ENCODE peak calls at places on chromosomes 12 and 14, in four cellular contexts. One of them, this sample, is unnamed.

GRCh38 chr14:95701846-95702221 is 12.1 kb downstream of the TCL1A start:
- DNase-seq in activated B cell treated with CpG ODN at 0.5 μM for 24 hours: no peak
- DNase-seq in cardiac muscle cell: peak
- DNase-seq in lower lobe of right lung: no peak
- DNase-seq in this sample: no peak

GRCh38 chr12:46499226-46499625 is 126.7 kb upstream of the SLC38A2 start:
- DNase-seq in activated B cell treated with CpG ODN at 0.5 μM for 24 hours: no peak
- DNase-seq in cardiac muscle cell: no peak
- DNase-seq in lower lobe of right lung: no peak
- DNase-seq in this sample: no peak

GRCh38 chr12:118371354-118372282 is 1.1 kb downstream of the TAOK3 start:
- DNase-seq in activated B cell treated with CpG ODN at 0.5 μM for 24 hours: peak
- DNase-seq in cardiac muscle cell: peak
- DNase-seq in lower lobe of right lung: peak
- DNase-seq in this sample: no peak

GRCh38 chr14:22689186-22689585 is 45.0 kb upstream of the OR6J1 start:
- DNase-seq in activated B cell treated with CpG ODN at 0.5 μM for 24 hours: no peak
- DNase-seq in cardiac muscle cell: no peak
- DNase-seq in lower lobe of right lung: no peak
- DNase-seq in this sample: no peak

GRCh38 chr14:96117997-96118790 is 79.0 kb downstream of the C14orf132 start:
- DNase-seq in activated B cell treated with CpG ODN at 0.5 μM for 24 hours: no peak
- DNase-seq in cardiac muscle cell: no peak
- DNase-seq in lower lobe of right lung: no peak
- DNase-seq in this sample: no peak

GRCh38 chr14:89504602-89505320 is 87.7 kb upstream of the FOXN3 start:
- DNase-seq in activated B cell treated with CpG ODN at 0.5 μM for 24 hours: no peak
- DNase-seq in cardiac muscle cell: no peak
- DNase-seq in lower lobe of right lung: peak
- DNase-seq in this sample: no peak

GRCh38 chr12:89263153-89263552 is 89.1 kb downstream of the DUSP6 start:
- DNase-seq in activated B cell treated with CpG ODN at 0.5 μM for 24 hours: no peak
- DNase-seq in cardiac muscle cell: no peak
- DNase-seq in lower lobe of right lung: no peak
- DNase-seq in this sample: no peak

GRCh38 chr12:92149563-92149962 is 3.9 kb upstream of the BTG1 start:
- DNase-seq in activated B cell treated with CpG ODN at 0.5 μM for 24 hours: no peak
- DNase-seq in cardiac muscle cell: no peak
- DNase-seq in lower lobe of right lung: no peak
- DNase-seq in this sample: no peak

GRCh38 chr12:31362759-31363415 is 36.9 kb upstream of the SINHCAF start:
- DNase-seq in activated B cell treated with CpG ODN at 0.5 μM for 24 hours: no peak
- DNase-seq in cardiac muscle cell: peak
- DNase-seq in lower lobe of right lung: peak
- DNase-seq in this sample: no peak

GRCh38 chr12:117686911-117687377 is 281.8 kb downstream of the KSR2 start:
- DNase-seq in activated B cell treated with CpG ODN at 0.5 μM for 24 hours: no peak
- DNase-seq in cardiac muscle cell: no peak
- DNase-seq in lower lobe of right lung: no peak
- DNase-seq in this sample: no peak

GRCh38 chr14:38931969-38932652 is 170.9 kb downstream of the SEC23A start:
- DNase-seq in activated B cell treated with CpG ODN at 0.5 μM for 24 hours: no peak
- DNase-seq in cardiac muscle cell: no peak
- DNase-seq in lower lobe of right lung: no peak
- DNase-seq in this sample: no peak

GRCh38 chr12:123089631-123090353 is 61.1 kb downstream of the PITPNM2 start:
- DNase-seq in activated B cell treated with CpG ODN at 0.5 μM for 24 hours: no peak
- DNase-seq in cardiac muscle cell: no peak
- DNase-seq in lower lobe of right lung: no peak
- DNase-seq in this sample: no peak

GRCh38 chr14:34324363-34324795 is 137.7 kb downstream of the SPTSSA start:
- DNase-seq in activated B cell treated with CpG ODN at 0.5 μM for 24 hours: no peak
- DNase-seq in cardiac muscle cell: peak
- DNase-seq in lower lobe of right lung: no peak
- DNase-seq in this sample: no peak

GRCh38 chr12:30779578-30779977 is 24.8 kb upstream of the CAPRIN2 start:
- DNase-seq in activated B cell treated with CpG ODN at 0.5 μM for 24 hours: no peak
- DNase-seq in cardiac muscle cell: no peak
- DNase-seq in lower lobe of right lung: no peak
- DNase-seq in this sample: no peak

GRCh38 chr14:24196071-24197061 is 1.1 kb upstream of the TM9SF1 start:
- DNase-seq in activated B cell treated with CpG ODN at 0.5 μM for 24 hours: no peak
- DNase-seq in cardiac muscle cell: peak
- DNase-seq in lower lobe of right lung: no peak
- DNase-seq in this sample: no peak

GRCh38 chr12:125890983-125891382 is 825.7 kb downstream of the AACS start:
- DNase-seq in activated B cell treated with CpG ODN at 0.5 μM for 24 hours: no peak
- DNase-seq in cardiac muscle cell: peak
- DNase-seq in lower lobe of right lung: no peak
- DNase-seq in this sample: no peak

GRCh38 chr12:13404111-13404628 is 207.6 kb downstream of the EMP1 start:
- DNase-seq in activated B cell treated with CpG ODN at 0.5 μM for 24 hours: no peak
- DNase-seq in cardiac muscle cell: no peak
- DNase-seq in lower lobe of right lung: no peak
- DNase-seq in this sample: no peak

DNA sequence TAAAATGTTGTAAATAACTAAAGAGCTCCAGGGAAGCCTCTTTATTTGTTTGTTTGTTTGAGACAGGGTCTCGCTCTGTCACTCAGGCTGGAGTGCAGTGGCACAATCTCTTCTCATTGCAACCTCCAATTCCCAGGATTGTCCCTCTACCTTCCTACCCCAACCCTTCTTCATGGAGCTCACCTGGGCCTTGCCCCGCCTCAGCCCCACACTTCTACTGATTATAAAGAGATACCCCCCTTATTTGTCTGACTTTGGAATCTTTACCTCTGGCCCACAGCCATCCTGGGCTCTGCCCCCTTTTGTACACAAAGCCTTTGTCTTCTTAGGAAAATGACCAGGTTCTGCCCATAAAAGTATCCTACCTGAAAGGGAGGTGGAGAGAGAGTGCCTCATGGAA is 9.1 kb upstream of the BLTP3B start:
- DNase-seq in activated B cell treated with CpG ODN at 0.5 μM for 24 hours: no peak
- DNase-seq in cardiac muscle cell: no peak
- DNase-seq in lower lobe of right lung: no peak
- DNase-seq in this sample: no peak
- TF ChIP-seq CTCF in activated B cell treated with CpG ODN at 0.5 μM for 24 hours: no peak
- TF ChIP-seq CTCF in cardiac muscle cell: no peak
- TF ChIP-seq CTCF in lower lobe of right lung: no peak
- TF ChIP-seq CTCF in this sample: no peak

GRCh38 chr12:119667577-119668314 is at the start of gene PRKAB1:
- DNase-seq in activated B cell treated with CpG ODN at 0.5 μM for 24 hours: peak
- DNase-seq in cardiac muscle cell: peak
- DNase-seq in lower lobe of right lung: peak
- DNase-seq in this sample: peak

GRCh38 chr12:119668315-119668651 is 350 bp downstream of the PRKAB1 start:
- DNase-seq in activated B cell treated with CpG ODN at 0.5 μM for 24 hours: no peak
- DNase-seq in cardiac muscle cell: no peak
- DNase-seq in lower lobe of right lung: no peak
- DNase-seq in this sample: no peak

GRCh38 chr12:119672194-119672593 is 4.3 kb downstream of the PRKAB1 start:
- DNase-seq in activated B cell treated with CpG ODN at 0.5 μM for 24 hours: no peak
- DNase-seq in cardiac muscle cell: no peak
- DNase-seq in lower lobe of right lung: no peak
- DNase-seq in this sample: no peak

GRCh38 chr12:119671070-119671469 is 3.1 kb downstream of the PRKAB1 start:
- DNase-seq in activated B cell treated with CpG ODN at 0.5 μM for 24 hours: no peak
- DNase-seq in cardiac muscle cell: no peak
- DNase-seq in lower lobe of right lung: no peak
- DNase-seq in this sample: no peak

DNA sequence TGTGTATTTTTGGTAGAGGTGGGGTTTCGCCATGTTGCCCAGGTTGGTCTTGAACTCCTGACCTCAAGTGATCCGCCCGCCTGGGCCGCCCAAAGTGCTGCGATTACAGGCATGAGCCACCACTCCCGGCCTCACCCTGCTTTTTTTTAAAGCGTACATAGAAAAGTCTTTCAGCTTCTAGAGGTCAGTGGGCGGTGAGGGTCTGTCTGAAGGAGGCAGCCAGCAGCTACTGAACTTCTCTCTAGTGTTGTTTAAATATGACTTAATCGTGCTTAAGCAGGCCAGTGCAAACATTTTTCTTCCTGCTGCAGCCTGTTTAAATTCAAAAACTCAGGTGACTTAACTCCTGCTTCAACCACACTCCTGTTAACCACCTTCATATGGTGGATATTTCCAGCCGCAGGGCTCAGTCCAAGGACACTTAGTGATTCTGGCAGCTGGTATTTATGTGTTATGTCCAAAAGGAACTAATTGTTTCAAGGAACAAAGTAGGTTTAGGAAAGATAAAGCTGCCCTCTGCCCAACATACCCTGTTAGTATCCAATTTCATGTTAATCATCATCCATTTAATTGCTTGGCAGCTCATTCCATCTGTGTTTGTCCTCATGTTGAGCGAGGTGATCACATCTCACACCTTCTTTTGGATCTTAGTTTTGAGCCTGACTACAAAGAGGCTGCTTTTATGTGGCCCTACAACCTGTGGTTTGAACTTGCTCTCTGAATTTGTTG is 2.0 kb downstream of the PRKAB1 start:
- DNase-seq in activated B cell treated with CpG ODN at 0.5 μM for 24 hours: no peak
- DNase-seq in cardiac muscle cell: no peak
- DNase-seq in lower lobe of right lung: peak
- DNase-seq in this sample: no peak
- TF ChIP-seq CTCF in activated B cell treated with CpG ODN at 0.5 μM for 24 hours: no peak
- TF ChIP-seq CTCF in cardiac muscle cell: no peak
- TF ChIP-seq CTCF in lower lobe of right lung: no peak
- TF ChIP-seq CTCF in this sample: no peak

GRCh38 chr12:8052679-8053078 is 13.5 kb downstream of the C3AR1 start:
- DNase-seq in activated B cell treated with CpG ODN at 0.5 μM for 24 hours: no peak
- DNase-seq in cardiac muscle cell: no peak
- DNase-seq in lower lobe of right lung: peak
- DNase-seq in this sample: no peak
- TF ChIP-seq CTCF in activated B cell treated with CpG ODN at 0.5 μM for 24 hours: no peak
- TF ChIP-seq CTCF in cardiac muscle cell: no peak
- TF ChIP-seq CTCF in lower lobe of right lung: no peak
- TF ChIP-seq CTCF in this sample: no peak

GRCh38 chr12:107129315-107129930 is 36.1 kb upstream of the CRY1 start:
- DNase-seq in activated B cell treated with CpG ODN at 0.5 μM for 24 hours: no peak
- DNase-seq in cardiac muscle cell: no peak
- DNase-seq in lower lobe of right lung: no peak
- DNase-seq in this sample: no peak

GRCh38 chr12:107125833-107126232 is 32.5 kb upstream of the CRY1 start:
- DNase-seq in activated B cell treated with CpG ODN at 0.5 μM for 24 hours: no peak
- DNase-seq in cardiac muscle cell: peak
- DNase-seq in lower lobe of right lung: no peak
- DNase-seq in this sample: no peak

GRCh38 chr12:107130830-107131760 is 37.7 kb upstream of the CRY1 start:
- DNase-seq in activated B cell treated with CpG ODN at 0.5 μM for 24 hours: no peak
- DNase-seq in cardiac muscle cell: peak
- DNase-seq in lower lobe of right lung: no peak
- DNase-seq in this sample: no peak

GRCh38 chr12:107127482-107128185 is 34.3 kb upstream of the CRY1 start:
- DNase-seq in activated B cell treated with CpG ODN at 0.5 μM for 24 hours: no peak
- DNase-seq in cardiac muscle cell: no peak
- DNase-seq in lower lobe of right lung: no peak
- DNase-seq in this sample: no peak

DNA sequence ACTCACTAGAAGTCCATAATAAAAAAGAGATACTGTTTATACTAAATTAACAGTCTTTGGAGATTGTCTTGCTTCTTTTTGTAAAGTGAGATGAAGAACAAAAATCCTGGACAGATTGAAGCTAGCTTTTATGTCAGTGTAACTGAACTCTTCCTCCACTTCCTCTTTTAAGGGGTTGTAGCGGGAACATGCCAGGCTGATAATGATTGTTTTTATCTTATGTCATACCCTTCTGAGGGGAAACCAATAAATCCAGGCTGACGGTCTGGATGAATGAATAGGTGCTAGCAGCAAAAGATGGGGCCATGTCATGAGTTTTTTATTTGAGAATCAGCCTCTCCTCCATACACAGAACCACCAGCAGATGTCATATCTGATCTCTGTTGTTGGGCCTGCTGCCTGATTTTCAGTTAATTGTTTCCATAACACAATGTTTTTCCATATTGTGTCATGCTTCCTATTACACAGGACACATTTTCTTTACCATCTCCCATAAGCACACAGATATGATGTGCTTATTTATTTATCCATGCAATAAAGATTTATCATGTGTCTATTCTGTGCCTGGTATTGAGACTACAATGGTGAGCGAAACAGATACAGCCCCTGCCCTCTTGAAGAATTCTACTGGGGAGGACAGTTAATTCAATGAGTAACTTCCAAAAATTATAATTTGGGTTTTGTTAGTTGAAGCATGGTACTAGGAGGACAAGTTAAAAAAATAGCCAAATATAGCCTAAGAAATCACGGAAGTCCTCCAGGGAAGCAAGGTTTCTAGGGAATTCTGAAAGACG is 33.5 kb upstream of the CRY1 start:
- DNase-seq in activated B cell treated with CpG ODN at 0.5 μM for 24 hours: no peak
- DNase-seq in cardiac muscle cell: no peak
- DNase-seq in lower lobe of right lung: no peak
- DNase-seq in this sample: no peak
- TF ChIP-seq CTCF in activated B cell treated with CpG ODN at 0.5 μM for 24 hours: no peak
- TF ChIP-seq CTCF in cardiac muscle cell: peak
- TF ChIP-seq CTCF in lower lobe of right lung: no peak
- TF ChIP-seq CTCF in this sample: peak

GRCh38 chr14:90605430-90605829 is 208.6 kb downstream of the CALM1 start:
- DNase-seq in activated B cell treated with CpG ODN at 0.5 μM for 24 hours: no peak
- DNase-seq in cardiac muscle cell: no peak
- DNase-seq in lower lobe of right lung: no peak
- DNase-seq in this sample: no peak

GRCh38 chr14:90608281-90608680 is 207.9 kb downstream of the TTC7B start:
- DNase-seq in activated B cell treated with CpG ODN at 0.5 μM for 24 hours: no peak
- DNase-seq in cardiac muscle cell: no peak
- DNase-seq in lower lobe of right lung: no peak
- DNase-seq in this sample: no peak

GRCh38 chr14:90604356-90604755 is 207.5 kb downstream of the CALM1 start:
- DNase-seq in activated B cell treated with CpG ODN at 0.5 μM for 24 hours: no peak
- DNase-seq in cardiac muscle cell: no peak
- DNase-seq in lower lobe of right lung: no peak
- DNase-seq in this sample: no peak

GRCh38 chr14:90607141-90607540 is 209.1 kb downstream of the TTC7B start:
- DNase-seq in activated B cell treated with CpG ODN at 0.5 μM for 24 hours: no peak
- DNase-seq in cardiac muscle cell: no peak
- DNase-seq in lower lobe of right lung: no peak
- DNase-seq in this sample: no peak

GRCh38 chr14:90606434-90606833 is 209.6 kb downstream of the CALM1 start:
- DNase-seq in activated B cell treated with CpG ODN at 0.5 μM for 24 hours: no peak
- DNase-seq in cardiac muscle cell: no peak
- DNase-seq in lower lobe of right lung: no peak
- DNase-seq in this sample: no peak
- TF ChIP-seq CTCF in activated B cell treated with CpG ODN at 0.5 μM for 24 hours: no peak
- TF ChIP-seq CTCF in cardiac muscle cell: no peak
- TF ChIP-seq CTCF in lower lobe of right lung: no peak
- TF ChIP-seq CTCF in this sample: no peak

GRCh38 chr12:102958830-102959176 is 1.3 kb downstream of the ASCL1 start:
- DNase-seq in activated B cell treated with CpG ODN at 0.5 μM for 24 hours: no peak
- DNase-seq in cardiac muscle cell: no peak
- DNase-seq in lower lobe of right lung: no peak
- DNase-seq in this sample: no peak
- TF ChIP-seq CTCF in activated B cell treated with CpG ODN at 0.5 μM for 24 hours: no peak
- TF ChIP-seq CTCF in cardiac muscle cell: no peak
- TF ChIP-seq CTCF in lower lobe of right lung: no peak
- TF ChIP-seq CTCF in this sample: no peak

GRCh38 chr12:76085159-76085868 is 829 bp upstream of the NAP1L1 start:
- DNase-seq in activated B cell treated with CpG ODN at 0.5 μM for 24 hours: no peak
- DNase-seq in cardiac muscle cell: peak
- DNase-seq in lower lobe of right lung: no peak
- DNase-seq in this sample: no peak
- TF ChIP-seq CTCF in activated B cell treated with CpG ODN at 0.5 μM for 24 hours: no peak
- TF ChIP-seq CTCF in cardiac muscle cell: peak
- TF ChIP-seq CTCF in lower lobe of right lung: peak
- TF ChIP-seq CTCF in this sample: peak

GRCh38 chr12:50597200-50598195 is 92.7 kb downstream of the DIP2B start:
- DNase-seq in activated B cell treated with CpG ODN at 0.5 μM for 24 hours: no peak
- DNase-seq in cardiac muscle cell: no peak
- DNase-seq in lower lobe of right lung: no peak
- DNase-seq in this sample: no peak
- TF ChIP-seq CTCF in activated B cell treated with CpG ODN at 0.5 μM for 24 hours: no peak
- TF ChIP-seq CTCF in cardiac muscle cell: peak
- TF ChIP-seq CTCF in lower lobe of right lung: no peak
- TF ChIP-seq CTCF in this sample: peak